ENCODE peak calls at places on chromosomes 5 and 9, in seven cellular contexts. D is H9, Q is IMR-90, X is neuronal stem cell, I is mesenchymal stem cell, R is H1, T is trophoblast cell. C is an unnamed sample.

GRCh38 chr5:96439477-96440184 is 6.6 kb upstream of the PCSK1 start:
- DNase-seq in R (no peak), D (no peak), T (no peak), Q (no peak), X (no peak), I (no peak), C (no peak)

GRCh38 chr5:66741394-66741793 is 145.2 kb downstream of the MAST4 start:
- DNase-seq in D (no peak), X (no peak), Q (no peak), R (no peak), I (no peak), T (no peak), C (no peak)

GRCh38 chr5:160240350-160240749 is 11.0 kb downstream of the FABP6 start:
- DNase-seq in X (no peak), Q (no peak), T (no peak), I (no peak), D (no peak), R (no peak), C (no peak)

GRCh38 chr9:19181002-19181401 is 49.5 kb upstream of the DENND4C start:
- DNase-seq in R (no peak), T (peak; percentile 78), X (no peak), I (no peak), Q (no peak), D (no peak), C (no peak)

GRCh38 chr5:149161026-149161687 is 19.9 kb downstream of the ABLIM3 start:
- DNase-seq in I (no peak), D (no peak), X (no peak), T (no peak), Q (no peak), R (no peak), C (no peak)

GRCh38 chr9:16825364-16825763 is 45.1 kb downstream of the BNC2 start:
- DNase-seq in Q (peak; percentile 73), X (no peak), R (no peak), T (no peak), D (no peak), I (peak; percentile 58), C (no peak)

GRCh38 chr5:72623936-72624335 is 116.7 kb upstream of the ZNF366 start:
- DNase-seq in X (no peak), R (no peak), I (no peak), T (no peak), D (no peak), Q (no peak), C (no peak)

GRCh38 chr9:97293207-97293721 is 14.2 kb upstream of the CCDC180 start:
- DNase-seq in I (peak; percentile 27), Q (peak; percentile 27), X (no peak), D (no peak), T (no peak), R (no peak), C (peak; percentile 71)

GRCh38 chr5:137142371-137143243 is 356.5 kb downstream of the SPOCK1 start:
- DNase-seq in I (peak; percentile 91), R (no peak), D (no peak), T (no peak), X (no peak), Q (peak; percentile 94), C (no peak)

GRCh38 chr5:171595801-171596231 is 176.4 kb downstream of the FGF18 start:
- DNase-seq in X (no peak), T (no peak), Q (peak; percentile 92), I (peak; percentile 57), D (peak; percentile 5), R (no peak), C (no peak)

GRCh38 chr5:153613143-153613542 is 122.7 kb downstream of the GRIA1 start:
- DNase-seq in Q (peak; percentile 52), D (no peak), I (peak; percentile 43), R (no peak), X (no peak), T (no peak), C (no peak)

GRCh38 chr9:694499-695154 is 146.9 kb upstream of the DMRT1 start:
- DNase-seq in T (peak; percentile 67), X (no peak), I (peak; percentile 88), Q (peak; percentile 93), R (no peak), D (no peak), C (no peak)

GRCh38 chr5:123285122-123286011 is 137.8 kb downstream of the CEP120 start:
- DNase-seq in T (no peak), Q (peak; percentile 61), I (peak; percentile 79), D (peak; percentile 35), R (no peak), X (peak; percentile 33), C (peak; percentile 82)

GRCh38 chr9:116144038-116144437 is 9.6 kb upstream of the PAPPA start:
- DNase-seq in T (no peak), R (no peak), Q (peak; percentile 88), X (no peak), D (no peak), I (peak; percentile 63), C (no peak)

GRCh38 chr5:14873093-14873492 is 1.5 kb upstream of the ANKH start:
- DNase-seq in I (no peak), T (no peak), D (no peak), R (no peak), Q (no peak), X (no peak), C (no peak)

GRCh38 chr5:99034336-99034735 is 105.5 kb upstream of the CHD1 start:
- DNase-seq in X (no peak), Q (peak; percentile 59), R (no peak), D (no peak), I (no peak), T (no peak), C (no peak)

GRCh38 chr9:1869843-1870242 is 145.3 kb upstream of the SMARCA2 start:
- DNase-seq in D (peak; percentile 55), Q (no peak), R (peak; percentile 49), X (peak; percentile 20), I (no peak), T (peak; percentile 69), C (peak; percentile 79)

GRCh38 chr9:16710888-16711287 is 159.6 kb downstream of the BNC2 start:
- DNase-seq in Q (no peak), D (peak; percentile 51), X (no peak), R (no peak), T (no peak), I (peak; percentile 29), C (peak; percentile 46)

GRCh38 chr5:107242861-107243579 is 427.7 kb downstream of the EFNA5 start:
- DNase-seq in X (no peak), T (no peak), D (no peak), R (no peak), Q (no peak), I (no peak), C (peak; percentile 7)

DNA sequence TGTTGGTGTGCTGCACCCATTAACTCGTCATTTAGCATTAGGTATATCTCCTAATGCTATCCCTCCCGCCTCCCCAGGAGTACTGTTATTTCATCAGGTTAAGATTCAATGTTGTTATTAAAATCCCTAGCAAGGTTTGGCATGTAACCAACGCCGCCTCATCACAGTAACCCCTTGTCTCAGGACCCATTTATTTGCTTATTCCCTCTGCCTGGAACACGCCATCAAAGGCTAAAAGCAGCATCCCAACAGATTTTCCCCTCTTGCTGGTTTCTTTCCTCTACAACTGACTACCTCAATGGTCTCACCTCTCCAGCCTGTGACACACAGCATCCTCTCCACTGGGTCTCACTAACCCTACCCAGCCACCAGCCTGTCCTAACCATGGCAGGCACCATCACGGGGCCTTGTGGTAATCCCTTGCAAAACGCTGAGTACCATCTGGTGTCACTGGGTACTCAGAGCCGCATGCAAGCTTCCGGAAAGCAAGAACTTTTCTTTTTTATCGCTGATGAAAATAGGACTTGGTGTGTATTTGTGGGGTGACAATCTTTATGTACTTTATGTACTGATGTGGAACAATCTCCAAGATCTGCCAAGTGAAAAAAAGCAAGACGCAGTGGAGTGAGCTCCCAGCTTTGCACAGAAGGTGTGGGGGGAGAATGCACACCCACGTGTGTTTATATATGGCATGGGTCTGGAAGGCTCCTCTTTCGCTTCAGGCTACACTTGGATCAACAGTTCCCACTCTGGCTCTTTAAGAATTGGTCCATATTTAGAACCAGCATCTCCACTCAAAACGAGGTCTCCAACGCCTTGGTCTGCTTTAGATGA is 6.1 kb downstream of the RPS14 start:
- DNase-seq in I (no peak), Q (no peak), X (no peak), D (no peak), T (no peak), R (no peak), C (no peak)
- H3K18ac ChIP-seq in I (no peak overlapping the region), Q (no peak overlapping the region), X (no peak overlapping the region), D (no peak overlapping the region), T (no peak overlapping the region), R (no peak overlapping the region), C (no peak overlapping the region)

GRCh38 chr5:169162407-169162806 is 138.5 kb downstream of the SLIT3 start:
- DNase-seq in D (no peak), Q (no peak), R (no peak), X (no peak), I (peak; percentile 7), T (no peak), C (no peak)

GRCh38 chr5:169168288-169168687 is 132.7 kb downstream of the SLIT3 start:
- DNase-seq in I (no peak), R (no peak), Q (no peak), T (no peak), D (no peak), X (no peak), C (no peak)

GRCh38 chr5:169161022-169161680 is 139.8 kb downstream of the SLIT3 start:
- DNase-seq in Q (peak; percentile 6), I (peak; percentile 73), R (no peak), X (peak; percentile 44), D (peak; percentile 64), T (peak; percentile 67), C (peak; percentile 71)

GRCh38 chr5:169164481-169164925 is 136.4 kb downstream of the SLIT3 start:
- DNase-seq in I (peak; percentile 14), D (peak; percentile 48), X (peak; percentile 80), Q (no peak), T (no peak), R (peak; percentile 33), C (peak; percentile 95)

GRCh38 chr5:169165052-169165451 is 135.9 kb downstream of the SLIT3 start:
- DNase-seq in R (no peak), D (no peak), X (no peak), T (no peak), Q (no peak), I (no peak), C (no peak)
- H2BK5ac ChIP-seq in R (no peak overlapping the region), D (no peak overlapping the region), X (no peak overlapping the region), T (peak overlapping the region; percentile 65), Q (no peak overlapping the region), I (no peak overlapping the region), C (no peak overlapping the region)

GRCh38 chr9:125949721-125950465 is 202.7 kb downstream of the PBX3 start:
- DNase-seq in R (no peak), I (no peak), Q (no peak), D (no peak), T (no peak), X (no peak), C (no peak)
- H3K18ac ChIP-seq in R (no peak overlapping the region), I (no peak overlapping the region), Q (no peak overlapping the region), D (no peak overlapping the region), T (no peak overlapping the region), X (no peak overlapping the region), C (no peak overlapping the region)

GRCh38 chr9:14084867-14085266 is 229.1 kb downstream of the NFIB start:
- DNase-seq in I (no peak), Q (no peak), D (no peak), T (no peak), R (no peak), X (no peak), C (no peak)
- H2BK5ac ChIP-seq in I (no peak overlapping the region), Q (no peak overlapping the region), D (no peak overlapping the region), T (no peak overlapping the region), R (no peak overlapping the region), X (no peak overlapping the region), C (no peak overlapping the region)

DNA sequence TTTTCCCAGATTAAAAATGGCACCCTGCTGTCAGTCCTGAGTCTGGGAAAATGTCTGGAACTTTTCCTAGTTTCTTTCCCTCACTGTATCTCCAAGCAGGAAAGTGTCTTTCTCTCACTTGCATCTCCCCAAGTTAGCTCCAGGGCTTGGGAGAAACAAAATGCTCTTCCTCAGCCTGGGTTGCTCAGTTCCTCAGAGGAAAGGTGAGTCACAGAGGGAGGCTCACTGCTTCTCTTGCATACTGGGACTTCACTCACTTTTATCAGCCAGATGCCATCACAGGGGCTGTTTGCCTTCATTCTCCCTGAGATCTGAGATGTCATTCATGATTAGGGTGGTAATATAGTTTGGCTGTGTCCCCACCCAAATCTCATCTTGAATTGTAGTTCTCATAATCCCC is 519.9 kb downstream of the SEMA5A start:
- DNase-seq in I (no peak), Q (peak; percentile 27), D (no peak), X (no peak), T (no peak), R (no peak), C (no peak)
- H3K18ac ChIP-seq in I (no peak overlapping the region), Q (no peak overlapping the region), D (no peak overlapping the region), X (no peak overlapping the region), T (no peak overlapping the region), R (no peak overlapping the region), C (no peak overlapping the region)